ENCODE peak calls at places on chromosomes 3 and 15, in eight cellular contexts. One of them, this sample, is unnamed.

GRCh38 chr3:100407164-100407563 is 5.8 kb downstream of the LNP1 start:
- DNase-seq in nephron progenitor cell: no peak
- DNase-seq in astrocyte: no peak
- DNase-seq in neural crest cell: no peak
- DNase-seq in stimulated activated naive CD8-positive, alpha-beta T cell treated with anti-CD3 and anti-CD28 coated beads, Interleukin-15, Interleukin-2, amounts not matched to agents 100 U/mL and 50 U/mL, for 24 hours: no peak
- DNase-seq in activated T-cell treated with anti-CD3 and anti-CD28 coated beads for 1 hour: no peak
- DNase-seq in astrocyte of the spinal cord: no peak
- DNase-seq in mucosa of descending colon: no peak
- DNase-seq in this sample: no peak

GRCh38 chr15:88989578-88989977 is 76.4 kb upstream of the MFGE8 start:
- DNase-seq in astrocyte: peak
- DNase-seq in mucosa of descending colon: no peak
- DNase-seq in stimulated activated naive CD8-positive, alpha-beta T cell treated with anti-CD3 and anti-CD28 coated beads, Interleukin-15, Interleukin-2, amounts not matched to agents 100 U/mL and 50 U/mL, for 24 hours: no peak
- DNase-seq in astrocyte of the spinal cord: peak
- DNase-seq in neural crest cell: no peak
- DNase-seq in activated T-cell treated with anti-CD3 and anti-CD28 coated beads for 1 hour: no peak
- DNase-seq in nephron progenitor cell: no peak
- DNase-seq in this sample: no peak

GRCh38 chr3:5162102-5162501 is 25.4 kb upstream of the EDEM1 start:
- DNase-seq in astrocyte: peak
- DNase-seq in stimulated activated naive CD8-positive, alpha-beta T cell treated with anti-CD3 and anti-CD28 coated beads, Interleukin-15, Interleukin-2, amounts not matched to agents 100 U/mL and 50 U/mL, for 24 hours: no peak
- DNase-seq in nephron progenitor cell: no peak
- DNase-seq in astrocyte of the spinal cord: peak
- DNase-seq in activated T-cell treated with anti-CD3 and anti-CD28 coated beads for 1 hour: no peak
- DNase-seq in neural crest cell: no peak
- DNase-seq in mucosa of descending colon: no peak
- DNase-seq in this sample: no peak

GRCh38 chr3:46713898-46714552 is 3.6 kb downstream of the PRSS50 start:
- DNase-seq in stimulated activated naive CD8-positive, alpha-beta T cell treated with anti-CD3 and anti-CD28 coated beads, Interleukin-15, Interleukin-2, amounts not matched to agents 100 U/mL and 50 U/mL, for 24 hours: peak
- DNase-seq in activated T-cell treated with anti-CD3 and anti-CD28 coated beads for 1 hour: no peak
- DNase-seq in mucosa of descending colon: no peak
- DNase-seq in nephron progenitor cell: no peak
- DNase-seq in neural crest cell: no peak
- DNase-seq in astrocyte: no peak
- DNase-seq in astrocyte of the spinal cord: no peak
- DNase-seq in this sample: no peak

GRCh38 chr3:194269610-194270145 is 81.5 kb downstream of the CPN2 start:
- DNase-seq in stimulated activated naive CD8-positive, alpha-beta T cell treated with anti-CD3 and anti-CD28 coated beads, Interleukin-15, Interleukin-2, amounts not matched to agents 100 U/mL and 50 U/mL, for 24 hours: no peak
- DNase-seq in activated T-cell treated with anti-CD3 and anti-CD28 coated beads for 1 hour: no peak
- DNase-seq in mucosa of descending colon: peak
- DNase-seq in astrocyte of the spinal cord: peak
- DNase-seq in astrocyte: peak
- DNase-seq in neural crest cell: no peak
- DNase-seq in nephron progenitor cell: peak
- DNase-seq in this sample: no peak

GRCh38 chr15:48021336-48022086 is 99.3 kb upstream of the SLC24A5 start:
- DNase-seq in stimulated activated naive CD8-positive, alpha-beta T cell treated with anti-CD3 and anti-CD28 coated beads, Interleukin-15, Interleukin-2, amounts not matched to agents 100 U/mL and 50 U/mL, for 24 hours: no peak
- DNase-seq in astrocyte: peak
- DNase-seq in nephron progenitor cell: no peak
- DNase-seq in activated T-cell treated with anti-CD3 and anti-CD28 coated beads for 1 hour: no peak
- DNase-seq in astrocyte of the spinal cord: peak
- DNase-seq in mucosa of descending colon: no peak
- DNase-seq in neural crest cell: no peak
- DNase-seq in this sample: no peak

GRCh38 chr3:42149537-42150426 is 58.6 kb downstream of the TRAK1 start:
- DNase-seq in activated T-cell treated with anti-CD3 and anti-CD28 coated beads for 1 hour: no peak
- DNase-seq in mucosa of descending colon: peak
- DNase-seq in astrocyte of the spinal cord: no peak
- DNase-seq in nephron progenitor cell: no peak
- DNase-seq in neural crest cell: no peak
- DNase-seq in astrocyte: no peak
- DNase-seq in stimulated activated naive CD8-positive, alpha-beta T cell treated with anti-CD3 and anti-CD28 coated beads, Interleukin-15, Interleukin-2, amounts not matched to agents 100 U/mL and 50 U/mL, for 24 hours: no peak
- DNase-seq in this sample: no peak

GRCh38 chr15:36818260-36818659 is 238.8 kb downstream of the CDIN1 start:
- DNase-seq in neural crest cell: no peak
- DNase-seq in mucosa of descending colon: no peak
- DNase-seq in nephron progenitor cell: no peak
- DNase-seq in stimulated activated naive CD8-positive, alpha-beta T cell treated with anti-CD3 and anti-CD28 coated beads, Interleukin-15, Interleukin-2, amounts not matched to agents 100 U/mL and 50 U/mL, for 24 hours: no peak
- DNase-seq in astrocyte: no peak
- DNase-seq in activated T-cell treated with anti-CD3 and anti-CD28 coated beads for 1 hour: no peak
- DNase-seq in astrocyte of the spinal cord: no peak
- DNase-seq in this sample: no peak

GRCh38 chr15:40555876-40556275 is 9.0 kb downstream of the CCDC32 start:
- DNase-seq in astrocyte: no peak
- DNase-seq in activated T-cell treated with anti-CD3 and anti-CD28 coated beads for 1 hour: no peak
- DNase-seq in nephron progenitor cell: no peak
- DNase-seq in neural crest cell: no peak
- DNase-seq in mucosa of descending colon: no peak
- DNase-seq in astrocyte of the spinal cord: no peak
- DNase-seq in stimulated activated naive CD8-positive, alpha-beta T cell treated with anti-CD3 and anti-CD28 coated beads, Interleukin-15, Interleukin-2, amounts not matched to agents 100 U/mL and 50 U/mL, for 24 hours: no peak
- DNase-seq in this sample: no peak

GRCh38 chr15:80620931-80621330 is 74.2 kb upstream of the ABHD17C start:
- DNase-seq in nephron progenitor cell: no peak
- DNase-seq in activated T-cell treated with anti-CD3 and anti-CD28 coated beads for 1 hour: no peak
- DNase-seq in astrocyte of the spinal cord: no peak
- DNase-seq in mucosa of descending colon: no peak
- DNase-seq in neural crest cell: no peak
- DNase-seq in astrocyte: no peak
- DNase-seq in stimulated activated naive CD8-positive, alpha-beta T cell treated with anti-CD3 and anti-CD28 coated beads, Interleukin-15, Interleukin-2, amounts not matched to agents 100 U/mL and 50 U/mL, for 24 hours: no peak
- DNase-seq in this sample: no peak

GRCh38 chr3:71825551-71826283 is 40.8 kb upstream of the PROK2 start:
- DNase-seq in astrocyte of the spinal cord: no peak
- DNase-seq in nephron progenitor cell: no peak
- DNase-seq in astrocyte: no peak
- DNase-seq in mucosa of descending colon: no peak
- DNase-seq in stimulated activated naive CD8-positive, alpha-beta T cell treated with anti-CD3 and anti-CD28 coated beads, Interleukin-15, Interleukin-2, amounts not matched to agents 100 U/mL and 50 U/mL, for 24 hours: no peak
- DNase-seq in neural crest cell: no peak
- DNase-seq in activated T-cell treated with anti-CD3 and anti-CD28 coated beads for 1 hour: no peak
- DNase-seq in this sample: no peak

GRCh38 chr3:29637093-29637492 is 356.2 kb downstream of the RBMS3 start:
- DNase-seq in astrocyte of the spinal cord: no peak
- DNase-seq in mucosa of descending colon: no peak
- DNase-seq in nephron progenitor cell: no peak
- DNase-seq in activated T-cell treated with anti-CD3 and anti-CD28 coated beads for 1 hour: no peak
- DNase-seq in stimulated activated naive CD8-positive, alpha-beta T cell treated with anti-CD3 and anti-CD28 coated beads, Interleukin-15, Interleukin-2, amounts not matched to agents 100 U/mL and 50 U/mL, for 24 hours: no peak
- DNase-seq in neural crest cell: no peak
- DNase-seq in astrocyte: no peak
- DNase-seq in this sample: no peak

GRCh38 chr15:97791824-97792792 is 168.4 kb upstream of the ARRDC4 start:
- DNase-seq in stimulated activated naive CD8-positive, alpha-beta T cell treated with anti-CD3 and anti-CD28 coated beads, Interleukin-15, Interleukin-2, amounts not matched to agents 100 U/mL and 50 U/mL, for 24 hours: no peak
- DNase-seq in mucosa of descending colon: no peak
- DNase-seq in astrocyte of the spinal cord: no peak
- DNase-seq in neural crest cell: no peak
- DNase-seq in nephron progenitor cell: peak
- DNase-seq in astrocyte: no peak
- DNase-seq in activated T-cell treated with anti-CD3 and anti-CD28 coated beads for 1 hour: no peak
- DNase-seq in this sample: no peak

GRCh38 chr3:116291141-116291540 is 154.1 kb downstream of the LSAMP start:
- DNase-seq in nephron progenitor cell: no peak
- DNase-seq in stimulated activated naive CD8-positive, alpha-beta T cell treated with anti-CD3 and anti-CD28 coated beads, Interleukin-15, Interleukin-2, amounts not matched to agents 100 U/mL and 50 U/mL, for 24 hours: no peak
- DNase-seq in astrocyte: no peak
- DNase-seq in astrocyte of the spinal cord: no peak
- DNase-seq in activated T-cell treated with anti-CD3 and anti-CD28 coated beads for 1 hour: no peak
- DNase-seq in mucosa of descending colon: no peak
- DNase-seq in neural crest cell: no peak
- DNase-seq in this sample: no peak

GRCh38 chr15:83066761-83067637 is at the start of gene BTBD1:
- DNase-seq in astrocyte: peak
- DNase-seq in stimulated activated naive CD8-positive, alpha-beta T cell treated with anti-CD3 and anti-CD28 coated beads, Interleukin-15, Interleukin-2, amounts not matched to agents 100 U/mL and 50 U/mL, for 24 hours: peak
- DNase-seq in mucosa of descending colon: peak
- DNase-seq in astrocyte of the spinal cord: peak
- DNase-seq in activated T-cell treated with anti-CD3 and anti-CD28 coated beads for 1 hour: peak
- DNase-seq in nephron progenitor cell: peak
- DNase-seq in neural crest cell: peak
- DNase-seq in this sample: peak

GRCh38 chr15:35622641-35623340 is 76.8 kb upstream of the DPH6 start:
- DNase-seq in mucosa of descending colon: no peak
- DNase-seq in astrocyte of the spinal cord: no peak
- DNase-seq in activated T-cell treated with anti-CD3 and anti-CD28 coated beads for 1 hour: no peak
- DNase-seq in nephron progenitor cell: no peak
- DNase-seq in stimulated activated naive CD8-positive, alpha-beta T cell treated with anti-CD3 and anti-CD28 coated beads, Interleukin-15, Interleukin-2, amounts not matched to agents 100 U/mL and 50 U/mL, for 24 hours: no peak
- DNase-seq in astrocyte: no peak
- DNase-seq in neural crest cell: no peak
- DNase-seq in this sample: no peak

GRCh38 chr3:64104691-64105101 is 81.4 kb upstream of the PSMD6 start:
- DNase-seq in neural crest cell: no peak
- DNase-seq in stimulated activated naive CD8-positive, alpha-beta T cell treated with anti-CD3 and anti-CD28 coated beads, Interleukin-15, Interleukin-2, amounts not matched to agents 100 U/mL and 50 U/mL, for 24 hours: no peak
- DNase-seq in mucosa of descending colon: no peak
- DNase-seq in astrocyte of the spinal cord: peak
- DNase-seq in activated T-cell treated with anti-CD3 and anti-CD28 coated beads for 1 hour: no peak
- DNase-seq in nephron progenitor cell: no peak
- DNase-seq in astrocyte: peak
- DNase-seq in this sample: no peak

GRCh38 chr3:152664766-152665165 is 170.2 kb upstream of the P2RY1 start:
- DNase-seq in nephron progenitor cell: no peak
- DNase-seq in mucosa of descending colon: no peak
- DNase-seq in activated T-cell treated with anti-CD3 and anti-CD28 coated beads for 1 hour: no peak
- DNase-seq in neural crest cell: no peak
- DNase-seq in astrocyte of the spinal cord: no peak
- DNase-seq in stimulated activated naive CD8-positive, alpha-beta T cell treated with anti-CD3 and anti-CD28 coated beads, Interleukin-15, Interleukin-2, amounts not matched to agents 100 U/mL and 50 U/mL, for 24 hours: no peak
- DNase-seq in astrocyte: no peak
- DNase-seq in this sample: no peak

GRCh38 chr15:55627730-55628368 is 39.7 kb upstream of the PYGO1 start:
- DNase-seq in mucosa of descending colon: no peak
- DNase-seq in nephron progenitor cell: no peak
- DNase-seq in astrocyte of the spinal cord: peak
- DNase-seq in astrocyte: peak
- DNase-seq in neural crest cell: no peak
- DNase-seq in activated T-cell treated with anti-CD3 and anti-CD28 coated beads for 1 hour: no peak
- DNase-seq in stimulated activated naive CD8-positive, alpha-beta T cell treated with anti-CD3 and anti-CD28 coated beads, Interleukin-15, Interleukin-2, amounts not matched to agents 100 U/mL and 50 U/mL, for 24 hours: no peak
- DNase-seq in this sample: no peak

GRCh38 chr15:75164625-75165024 is 37.1 kb upstream of the C15orf39 start:
- DNase-seq in astrocyte of the spinal cord: no peak
- DNase-seq in nephron progenitor cell: no peak
- DNase-seq in neural crest cell: no peak
- DNase-seq in stimulated activated naive CD8-positive, alpha-beta T cell treated with anti-CD3 and anti-CD28 coated beads, Interleukin-15, Interleukin-2, amounts not matched to agents 100 U/mL and 50 U/mL, for 24 hours: no peak
- DNase-seq in astrocyte: no peak
- DNase-seq in mucosa of descending colon: no peak
- DNase-seq in activated T-cell treated with anti-CD3 and anti-CD28 coated beads for 1 hour: no peak
- DNase-seq in this sample: no peak

GRCh38 chr3:197597335-197597734 is 41.6 kb upstream of the BDH1 start:
- DNase-seq in nephron progenitor cell: no peak
- DNase-seq in mucosa of descending colon: no peak
- DNase-seq in neural crest cell: no peak
- DNase-seq in stimulated activated naive CD8-positive, alpha-beta T cell treated with anti-CD3 and anti-CD28 coated beads, Interleukin-15, Interleukin-2, amounts not matched to agents 100 U/mL and 50 U/mL, for 24 hours: no peak
- DNase-seq in astrocyte: no peak
- DNase-seq in activated T-cell treated with anti-CD3 and anti-CD28 coated beads for 1 hour: no peak
- DNase-seq in astrocyte of the spinal cord: no peak
- DNase-seq in this sample: no peak

GRCh38 chr15:66830358-66830757 is 128.3 kb downstream of the SMAD6 start:
- DNase-seq in neural crest cell: no peak
- DNase-seq in mucosa of descending colon: no peak
- DNase-seq in astrocyte of the spinal cord: peak
- DNase-seq in stimulated activated naive CD8-positive, alpha-beta T cell treated with anti-CD3 and anti-CD28 coated beads, Interleukin-15, Interleukin-2, amounts not matched to agents 100 U/mL and 50 U/mL, for 24 hours: no peak
- DNase-seq in nephron progenitor cell: no peak
- DNase-seq in astrocyte: peak
- DNase-seq in activated T-cell treated with anti-CD3 and anti-CD28 coated beads for 1 hour: no peak
- DNase-seq in this sample: no peak

GRCh38 chr15:58546635-58547627 is 115.1 kb downstream of the LIPC start:
- DNase-seq in mucosa of descending colon: no peak
- DNase-seq in astrocyte of the spinal cord: peak
- DNase-seq in nephron progenitor cell: no peak
- DNase-seq in astrocyte: peak
- DNase-seq in activated T-cell treated with anti-CD3 and anti-CD28 coated beads for 1 hour: no peak
- DNase-seq in stimulated activated naive CD8-positive, alpha-beta T cell treated with anti-CD3 and anti-CD28 coated beads, Interleukin-15, Interleukin-2, amounts not matched to agents 100 U/mL and 50 U/mL, for 24 hours: no peak
- DNase-seq in neural crest cell: no peak
- DNase-seq in this sample: no peak

GRCh38 chr3:112770026-112770626 is 76.5 kb downstream of the CD200R1L start:
- DNase-seq in activated T-cell treated with anti-CD3 and anti-CD28 coated beads for 1 hour: no peak
- DNase-seq in stimulated activated naive CD8-positive, alpha-beta T cell treated with anti-CD3 and anti-CD28 coated beads, Interleukin-15, Interleukin-2, amounts not matched to agents 100 U/mL and 50 U/mL, for 24 hours: peak
- DNase-seq in mucosa of descending colon: no peak
- DNase-seq in neural crest cell: no peak
- DNase-seq in astrocyte: peak
- DNase-seq in astrocyte of the spinal cord: peak
- DNase-seq in nephron progenitor cell: no peak
- DNase-seq in this sample: no peak

GRCh38 chr3:138125548-138126221 is 6.5 kb downstream of the A4GNT start:
- DNase-seq in astrocyte: peak
- DNase-seq in neural crest cell: no peak
- DNase-seq in nephron progenitor cell: no peak
- DNase-seq in stimulated activated naive CD8-positive, alpha-beta T cell treated with anti-CD3 and anti-CD28 coated beads, Interleukin-15, Interleukin-2, amounts not matched to agents 100 U/mL and 50 U/mL, for 24 hours: no peak
- DNase-seq in mucosa of descending colon: no peak
- DNase-seq in astrocyte of the spinal cord: peak
- DNase-seq in activated T-cell treated with anti-CD3 and anti-CD28 coated beads for 1 hour: no peak
- DNase-seq in this sample: no peak

GRCh38 chr3:196517919-196518318 is 2.8 kb upstream of the SMCO1 start:
- DNase-seq in nephron progenitor cell: no peak
- DNase-seq in astrocyte: no peak
- DNase-seq in stimulated activated naive CD8-positive, alpha-beta T cell treated with anti-CD3 and anti-CD28 coated beads, Interleukin-15, Interleukin-2, amounts not matched to agents 100 U/mL and 50 U/mL, for 24 hours: no peak
- DNase-seq in neural crest cell: no peak
- DNase-seq in activated T-cell treated with anti-CD3 and anti-CD28 coated beads for 1 hour: no peak
- DNase-seq in astrocyte of the spinal cord: no peak
- DNase-seq in mucosa of descending colon: no peak
- DNase-seq in this sample: no peak

GRCh38 chr3:182861345-182861744 is 68.0 kb downstream of the ATP11B start:
- DNase-seq in astrocyte: peak
- DNase-seq in stimulated activated naive CD8-positive, alpha-beta T cell treated with anti-CD3 and anti-CD28 coated beads, Interleukin-15, Interleukin-2, amounts not matched to agents 100 U/mL and 50 U/mL, for 24 hours: no peak
- DNase-seq in activated T-cell treated with anti-CD3 and anti-CD28 coated beads for 1 hour: no peak
- DNase-seq in astrocyte of the spinal cord: no peak
- DNase-seq in mucosa of descending colon: no peak
- DNase-seq in neural crest cell: no peak
- DNase-seq in nephron progenitor cell: no peak
- DNase-seq in this sample: no peak

GRCh38 chr3:88075497-88075896 is 16.4 kb downstream of the ZNF654 start:
- DNase-seq in astrocyte of the spinal cord: no peak
- DNase-seq in nephron progenitor cell: no peak
- DNase-seq in stimulated activated naive CD8-positive, alpha-beta T cell treated with anti-CD3 and anti-CD28 coated beads, Interleukin-15, Interleukin-2, amounts not matched to agents 100 U/mL and 50 U/mL, for 24 hours: no peak
- DNase-seq in neural crest cell: no peak
- DNase-seq in astrocyte: no peak
- DNase-seq in mucosa of descending colon: no peak
- DNase-seq in activated T-cell treated with anti-CD3 and anti-CD28 coated beads for 1 hour: no peak
- DNase-seq in this sample: no peak

GRCh38 chr3:55750525-55750924 is 263.4 kb upstream of the WNT5A start:
- DNase-seq in activated T-cell treated with anti-CD3 and anti-CD28 coated beads for 1 hour: no peak
- DNase-seq in astrocyte: peak
- DNase-seq in stimulated activated naive CD8-positive, alpha-beta T cell treated with anti-CD3 and anti-CD28 coated beads, Interleukin-15, Interleukin-2, amounts not matched to agents 100 U/mL and 50 U/mL, for 24 hours: no peak
- DNase-seq in nephron progenitor cell: no peak
- DNase-seq in neural crest cell: no peak
- DNase-seq in mucosa of descending colon: peak
- DNase-seq in astrocyte of the spinal cord: peak
- DNase-seq in this sample: no peak

GRCh38 chr15:40591310-40591845 is 2.7 kb upstream of the KNL1 start:
- DNase-seq in stimulated activated naive CD8-positive, alpha-beta T cell treated with anti-CD3 and anti-CD28 coated beads, Interleukin-15, Interleukin-2, amounts not matched to agents 100 U/mL and 50 U/mL, for 24 hours: peak
- DNase-seq in neural crest cell: no peak
- DNase-seq in mucosa of descending colon: peak
- DNase-seq in activated T-cell treated with anti-CD3 and anti-CD28 coated beads for 1 hour: no peak
- DNase-seq in astrocyte: no peak
- DNase-seq in astrocyte of the spinal cord: no peak
- DNase-seq in nephron progenitor cell: no peak
- DNase-seq in this sample: no peak

GRCh38 chr3:143750856-143751255 is 97.4 kb downstream of the SLC9A9 start:
- DNase-seq in nephron progenitor cell: no peak
- DNase-seq in activated T-cell treated with anti-CD3 and anti-CD28 coated beads for 1 hour: no peak
- DNase-seq in astrocyte of the spinal cord: no peak
- DNase-seq in astrocyte: no peak
- DNase-seq in mucosa of descending colon: no peak
- DNase-seq in neural crest cell: no peak
- DNase-seq in stimulated activated naive CD8-positive, alpha-beta T cell treated with anti-CD3 and anti-CD28 coated beads, Interleukin-15, Interleukin-2, amounts not matched to agents 100 U/mL and 50 U/mL, for 24 hours: no peak
- DNase-seq in this sample: no peak

GRCh38 chr3:127100459-127101410 is 92.2 kb upstream of the PRR23E start:
- DNase-seq in activated T-cell treated with anti-CD3 and anti-CD28 coated beads for 1 hour: no peak
- DNase-seq in nephron progenitor cell: no peak
- DNase-seq in astrocyte of the spinal cord: no peak
- DNase-seq in stimulated activated naive CD8-positive, alpha-beta T cell treated with anti-CD3 and anti-CD28 coated beads, Interleukin-15, Interleukin-2, amounts not matched to agents 100 U/mL and 50 U/mL, for 24 hours: no peak
- DNase-seq in astrocyte: no peak
- DNase-seq in neural crest cell: no peak
- DNase-seq in mucosa of descending colon: no peak
- DNase-seq in this sample: no peak

GRCh38 chr3:74304419-74304818 is 310.0 kb downstream of the CNTN3 start:
- DNase-seq in activated T-cell treated with anti-CD3 and anti-CD28 coated beads for 1 hour: no peak
- DNase-seq in stimulated activated naive CD8-positive, alpha-beta T cell treated with anti-CD3 and anti-CD28 coated beads, Interleukin-15, Interleukin-2, amounts not matched to agents 100 U/mL and 50 U/mL, for 24 hours: no peak
- DNase-seq in mucosa of descending colon: no peak
- DNase-seq in astrocyte of the spinal cord: no peak
- DNase-seq in astrocyte: no peak
- DNase-seq in nephron progenitor cell: no peak
- DNase-seq in neural crest cell: no peak
- DNase-seq in this sample: no peak

GRCh38 chr3:129289201-129289921 is 10.7 kb downstream of the HMCES start:
- DNase-seq in neural crest cell: no peak
- DNase-seq in activated T-cell treated with anti-CD3 and anti-CD28 coated beads for 1 hour: no peak
- DNase-seq in nephron progenitor cell: no peak
- DNase-seq in mucosa of descending colon: no peak
- DNase-seq in stimulated activated naive CD8-positive, alpha-beta T cell treated with anti-CD3 and anti-CD28 coated beads, Interleukin-15, Interleukin-2, amounts not matched to agents 100 U/mL and 50 U/mL, for 24 hours: no peak
- DNase-seq in astrocyte of the spinal cord: no peak
- DNase-seq in astrocyte: peak
- DNase-seq in this sample: no peak

This sample was measured in HuH-7.5.